ENCODE peak calls at places on chromosomes 11 and 22, in six cellular contexts. G, D, I, B, J and Y are unnamed samples.
A peak's percentile ranks its signal among the peaks of the same experiment; 100 is the strongest.

GRCh38 chr22:48897959-48898358 is 929.7 kb downstream of the BRD1 start:
- DNase-seq in G (no peak), D (no peak), I (no peak), B (no peak), J (no peak), Y (peak; percentile 72)

GRCh38 chr22:36662981-36663380 is 40.6 kb downstream of the CACNG2 start:
- DNase-seq in G (no peak), D (no peak), I (no peak), B (no peak), J (no peak), Y (no peak)

GRCh38 chr11:125494601-125494986 is 1.5 kb downstream of the FEZ1 start:
- DNase-seq in G (no peak), D (no peak), I (no peak), B (no peak), J (no peak), Y (no peak)

GRCh38 chr11:8204596-8204995 is 35.8 kb upstream of the RIC3 start:
- DNase-seq in G (no peak), D (no peak), I (no peak), B (no peak), J (no peak), Y (peak; percentile 34)

GRCh38 chr11:108199446-108200321 is 22.8 kb downstream of the NPAT start:
- DNase-seq in G (no peak), D (no peak), I (peak; percentile 70), B (no peak), J (no peak), Y (no peak)

GRCh38 chr22:40635008-40635939 is 1.2 kb downstream of the MRTFA start:
- DNase-seq in G (no peak), D (no peak), I (no peak), B (no peak), J (no peak), Y (no peak)

GRCh38 chr11:70481625-70482528 is 83.5 kb downstream of the CTTN start:
- DNase-seq in G (no peak), D (peak; percentile 25), I (no peak), B (no peak), J (no peak), Y (no peak)

GRCh38 chr11:126879516-126879915 is 121.1 kb downstream of the KIRREL3 start:
- DNase-seq in G (no peak), D (no peak), I (no peak), B (no peak), J (no peak), Y (no peak)

GRCh38 chr11:17012712-17013547 is 1.3 kb downstream of the PLEKHA7 start:
- DNase-seq in G (peak; percentile 39), D (peak; percentile 53), I (no peak), B (no peak), J (no peak), Y (no peak)

GRCh38 chr22:39898997-39899396 is 1.9 kb upstream of the GRAP2 start:
- DNase-seq in G (no peak), D (no peak), I (no peak), B (no peak), J (peak; percentile 27), Y (no peak)

GRCh38 chr11:63813563-63814382 is 517 bp downstream of the SPINDOC start:
- DNase-seq in G (no peak), D (peak; percentile 29), I (no peak), B (peak; percentile 65), J (peak; percentile 25), Y (no peak)

GRCh38 chr11:73072935-73073481 is 69.1 kb downstream of the FCHSD2 start:
- DNase-seq in G (no peak), D (peak; percentile 39), I (no peak), B (no peak), J (no peak), Y (no peak)

GRCh38 chr22:17867160-17867785 is 93.0 kb upstream of the BID start:
- DNase-seq in G (no peak), D (no peak), I (no peak), B (no peak), J (no peak), Y (no peak)

GRCh38 chr11:1450958-1451710 is 35.4 kb downstream of the MOB2 start:
- DNase-seq in G (no peak), D (no peak), I (no peak), B (peak; percentile 47), J (no peak), Y (no peak)

GRCh38 chr11:104221455-104221854 is 57.5 kb upstream of the PDGFD start:
- DNase-seq in G (no peak), D (no peak), I (no peak), B (no peak), J (no peak), Y (no peak)

GRCh38 chr22:31278643-31279326 is 13.5 kb downstream of the PIK3IP1 start:
- DNase-seq in G (no peak), D (no peak), I (no peak), B (no peak), J (no peak), Y (no peak)

GRCh38 chr11:5046754-5047330 is 516 bp downstream of the OR52J3 start:
- DNase-seq in G (no peak), D (no peak), I (no peak), B (no peak), J (no peak), Y (no peak)

GRCh38 chr22:50548046-50548912 is 2.6 kb downstream of the KLHDC7B start:
- DNase-seq in G (no peak), D (no peak), I (no peak), B (peak; percentile 82), J (no peak), Y (peak; percentile 79)

GRCh38 chr11:69115586-69116560 is 39.9 kb upstream of the SMIM38 start:
- DNase-seq in G (no peak), D (peak; percentile 84), I (no peak), B (peak; percentile 22), J (no peak), Y (no peak)